ENCODE peak calls at places on chromosome 1, in nine cellular contexts. One of them, this sample, is unnamed.

GRCh38 chr1:175364424-175365076 is 172.0 kb upstream of the KIAA0040 start:
- DNase-seq in choroid plexus epithelial cell: no peak
- DNase-seq in CD4-positive, CD25-positive, alpha-beta regulatory T cell: no peak
- DNase-seq in M059J: no peak
- DNase-seq in ovary: no peak
- DNase-seq in left colon: no peak
- DNase-seq in hepatic stellate cell: no peak
- DNase-seq in AG08396: no peak
- DNase-seq in tibial artery: no peak
- DNase-seq in this sample: no peak

GRCh38 chr1:154859786-154860153 is 10.3 kb downstream of the KCNN3 start:
- DNase-seq in M059J: no peak
- DNase-seq in left colon: no peak
- DNase-seq in CD4-positive, CD25-positive, alpha-beta regulatory T cell: no peak
- DNase-seq in hepatic stellate cell: no peak
- DNase-seq in ovary: no peak
- DNase-seq in choroid plexus epithelial cell: no peak
- DNase-seq in AG08396: no peak
- DNase-seq in tibial artery: no peak
- DNase-seq in this sample: no peak

GRCh38 chr1:27555700-27556424 is 48.1 kb downstream of the AHDC1 start:
- DNase-seq in M059J: no peak
- DNase-seq in left colon: no peak
- DNase-seq in choroid plexus epithelial cell: peak; percentile 64
- DNase-seq in tibial artery: peak; percentile 73
- DNase-seq in AG08396: no peak
- DNase-seq in hepatic stellate cell: peak; percentile 82
- DNase-seq in CD4-positive, CD25-positive, alpha-beta regulatory T cell: peak; percentile 14
- DNase-seq in ovary: peak; percentile 82
- DNase-seq in this sample: no peak

GRCh38 chr1:151606384-151606783 is 5.5 kb upstream of the SNX27 start:
- DNase-seq in tibial artery: no peak
- DNase-seq in left colon: peak; percentile 30
- DNase-seq in choroid plexus epithelial cell: peak; percentile 40
- DNase-seq in CD4-positive, CD25-positive, alpha-beta regulatory T cell: no peak
- DNase-seq in AG08396: no peak
- DNase-seq in ovary: no peak
- DNase-seq in hepatic stellate cell: no peak
- DNase-seq in M059J: peak; percentile 81
- DNase-seq in this sample: no peak

GRCh38 chr1:8392522-8392921 is 74.6 kb downstream of the SLC45A1 start:
- DNase-seq in choroid plexus epithelial cell: no peak
- DNase-seq in tibial artery: no peak
- DNase-seq in M059J: no peak
- DNase-seq in ovary: no peak
- DNase-seq in hepatic stellate cell: no peak
- DNase-seq in AG08396: no peak
- DNase-seq in left colon: no peak
- DNase-seq in CD4-positive, CD25-positive, alpha-beta regulatory T cell: no peak
- DNase-seq in this sample: no peak

GRCh38 chr1:66518654-66519053 is 15.3 kb upstream of the SGIP1 start:
- DNase-seq in hepatic stellate cell: no peak
- DNase-seq in left colon: no peak
- DNase-seq in tibial artery: no peak
- DNase-seq in ovary: no peak
- DNase-seq in M059J: no peak
- DNase-seq in CD4-positive, CD25-positive, alpha-beta regulatory T cell: no peak
- DNase-seq in AG08396: no peak
- DNase-seq in choroid plexus epithelial cell: no peak
- DNase-seq in this sample: no peak

GRCh38 chr1:9906466-9906865 is 3.6 kb downstream of the CTNNBIP1 start:
- DNase-seq in AG08396: no peak
- DNase-seq in choroid plexus epithelial cell: no peak
- DNase-seq in CD4-positive, CD25-positive, alpha-beta regulatory T cell: no peak
- DNase-seq in tibial artery: no peak
- DNase-seq in M059J: no peak
- DNase-seq in ovary: no peak
- DNase-seq in left colon: no peak
- DNase-seq in hepatic stellate cell: no peak
- DNase-seq in this sample: no peak

GRCh38 chr1:214044438-214045214 is 56.9 kb downstream of the PROX1 start:
- DNase-seq in CD4-positive, CD25-positive, alpha-beta regulatory T cell: no peak
- DNase-seq in choroid plexus epithelial cell: no peak
- DNase-seq in ovary: no peak
- DNase-seq in AG08396: no peak
- DNase-seq in left colon: no peak
- DNase-seq in hepatic stellate cell: no peak
- DNase-seq in tibial artery: no peak
- DNase-seq in M059J: no peak
- DNase-seq in this sample: no peak

GRCh38 chr1:38815903-38816627 is 43.5 kb downstream of the RRAGC start:
- DNase-seq in M059J: no peak
- DNase-seq in choroid plexus epithelial cell: no peak
- DNase-seq in ovary: no peak
- DNase-seq in hepatic stellate cell: no peak
- DNase-seq in tibial artery: no peak
- DNase-seq in left colon: no peak
- DNase-seq in CD4-positive, CD25-positive, alpha-beta regulatory T cell: no peak
- DNase-seq in AG08396: no peak
- DNase-seq in this sample: peak; percentile 27